ENCODE peak calls at places on chromosomes 6 and 20, in four cellular contexts. V is left lung, X is psoas muscle, S is activated B cell treated with CpG ODN at 0.5 μM for 24 hours. P is an unnamed sample.

GRCh38 chr20:51732454-51732791 is 35.8 kb downstream of the ATP9A start:
- DNase-seq in S (no peak), V (no peak), X (no peak), P (no peak)

GRCh38 chr20:13139459-13140150 is 81.5 kb upstream of the ISM1 start:
- DNase-seq in V (no peak), X (no peak), S (no peak), P (no peak)

GRCh38 chr6:158057213-158057987 is 75.7 kb downstream of the SYNJ2 start:
- DNase-seq in X (no peak), S (no peak), V (no peak), P (no peak)

GRCh38 chr6:161139304-161139765 is 134.5 kb downstream of the AGPAT4 start:
- DNase-seq in S (no peak), X (no peak), V (no peak), P (no peak)

GRCh38 chr6:36874016-36874442 is 574 bp downstream of the PPIL1 start:
- DNase-seq in S (no peak), X (no peak), V (no peak), P (no peak)

GRCh38 chr6:139164001-139164400 is 29.1 kb downstream of the HECA start:
- DNase-seq in V (no peak), S (no peak), X (no peak), P (no peak)

GRCh38 chr6:28648878-28649375 is 123.2 kb downstream of the GPX5 start:
- DNase-seq in V (no peak), X (no peak), S (no peak), P (no peak)

GRCh38 chr6:82691997-82692396 is 328.4 kb downstream of the TPBG start:
- DNase-seq in V (no peak), X (no peak), S (no peak), P (no peak)

GRCh38 chr6:170062904-170063220 is 228.0 kb downstream of the DLL1 start:
- DNase-seq in V (peak), S (no peak), X (no peak), P (no peak)

GRCh38 chr20:22308934-22309333 is 275.4 kb downstream of the FOXA2 start:
- DNase-seq in S (no peak), X (no peak), V (no peak), P (no peak)

GRCh38 chr6:88006559-88006958 is 41.1 kb upstream of the SPACA1 start:
- DNase-seq in V (no peak), X (no peak), S (no peak), P (no peak)

GRCh38 chr6:28765978-28766351 is 157.8 kb downstream of the TRIM27 start:
- DNase-seq in X (no peak), S (no peak), V (no peak), P (no peak)

GRCh38 chr6:6972456-6972855 is 135.3 kb upstream of the RREB1 start:
- DNase-seq in X (no peak), S (no peak), V (no peak), P (no peak)

GRCh38 chr6:160069459-160069858 is 52.2 kb upstream of the SLC22A1 start:
- DNase-seq in S (no peak), V (no peak), X (no peak), P (no peak)

GRCh38 chr6:160073272-160073671 is 48.3 kb upstream of the SLC22A1 start:
- DNase-seq in S (no peak), X (no peak), V (no peak), P (no peak)

GRCh38 chr6:160070831-160071230 is 50.8 kb upstream of the SLC22A1 start:
- DNase-seq in V (no peak), X (no peak), S (no peak), P (no peak)

GRCh38 chr6:160070427-160070826 is 51.2 kb upstream of the SLC22A1 start:
- DNase-seq in X (no peak), S (no peak), V (no peak), P (no peak)

GRCh38 chr6:160071805-160072687 is 49.6 kb upstream of the SLC22A1 start:
- DNase-seq in X (no peak), S (no peak), V (no peak), P (no peak)
- TF ChIP-seq CTCF in X (no peak), S (no peak), V (no peak), P (no peak)

DNA sequence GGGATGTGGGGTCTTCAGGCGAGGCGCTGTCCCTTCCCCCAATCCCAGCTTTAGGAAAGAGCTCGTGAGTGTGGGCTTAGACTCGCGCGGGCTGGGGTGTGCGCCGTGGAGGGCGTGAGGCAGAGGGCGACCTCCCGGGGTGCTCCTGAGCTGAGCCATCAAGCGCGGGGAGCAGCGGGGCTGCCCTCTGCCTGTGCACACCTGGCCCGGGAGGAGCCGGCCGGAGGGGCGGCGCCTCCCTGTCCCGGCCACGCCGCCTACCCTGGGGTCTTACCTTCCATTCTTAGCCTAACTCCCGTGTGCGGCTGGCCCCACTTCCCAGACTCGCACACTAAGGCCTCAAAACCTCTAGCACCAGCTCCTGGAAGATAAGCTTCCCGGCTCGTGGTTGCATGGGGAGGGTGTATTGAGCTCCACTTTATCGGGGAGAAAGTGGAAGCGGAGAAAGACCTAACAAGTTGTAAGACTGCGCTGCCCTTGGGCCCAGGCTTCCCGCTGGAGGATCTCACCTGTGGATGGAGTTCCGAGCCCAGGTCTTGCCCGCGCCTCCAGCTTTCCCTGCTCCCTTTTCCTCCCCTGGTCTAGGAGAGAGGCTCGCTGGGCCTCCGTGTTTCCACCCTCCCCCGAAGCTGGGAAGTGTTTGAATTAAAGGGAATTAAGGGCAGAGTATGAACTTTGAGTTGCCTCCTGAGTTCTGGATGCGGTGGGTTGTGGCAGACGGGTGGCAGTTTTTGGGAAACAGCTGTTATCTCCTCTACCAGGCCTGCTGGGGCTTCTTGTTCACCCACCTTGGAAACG is 1.2 kb downstream of the DNMT3B start:
- DNase-seq in V (no peak), X (no peak), S (peak), P (no peak)
- TF ChIP-seq CTCF in V (no peak), X (no peak), S (no peak), P (no peak)

GRCh38 chr20:35453647-35454046 is 1.8 kb upstream of the CEP250 start:
- DNase-seq in S (no peak), V (no peak), X (peak), P (no peak)

GRCh38 chr20:35454881-35455609 is at the start of gene CEP250:
- DNase-seq in S (peak), X (peak), V (peak), P (peak)

GRCh38 chr20:35448788-35449373 is 6.5 kb upstream of the CEP250 start:
- DNase-seq in S (no peak), V (no peak), X (no peak), P (no peak)

GRCh38 chr20:35447082-35447789 is 8.2 kb upstream of the CEP250 start:
- DNase-seq in S (peak), X (peak), V (peak), P (peak)

DNA sequence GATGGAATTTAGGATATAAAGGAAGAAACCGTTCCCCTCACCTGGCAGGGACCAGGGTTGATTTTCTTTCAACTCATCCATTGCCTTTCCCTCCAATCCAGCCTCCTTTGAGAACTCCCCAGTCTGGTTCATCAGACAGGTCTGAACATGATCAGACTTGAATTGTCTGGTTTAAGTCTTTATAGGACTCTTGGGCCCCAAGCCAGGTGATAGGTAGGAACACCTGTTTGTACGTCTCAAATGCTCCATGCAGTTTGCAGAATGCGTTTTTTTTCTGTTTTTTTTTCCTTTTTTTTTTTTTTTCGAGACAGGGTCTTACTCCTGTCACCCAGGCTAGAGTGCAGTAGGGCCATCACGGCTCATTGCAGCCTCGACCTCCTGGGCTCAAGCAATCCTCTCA is 4.1 kb upstream of the CEP250 start:
- DNase-seq in S (no peak), X (no peak), V (no peak), P (no peak)
- TF ChIP-seq CTCF in S (no peak), X (no peak), V (no peak), P (no peak)

GRCh38 chr20:44696315-44696714 is 18.9 kb upstream of the CCN5 start:
- DNase-seq in V (no peak), S (no peak), X (no peak), P (no peak)
- TF ChIP-seq CTCF in V (no peak), S (no peak), X (no peak), P (no peak)

GRCh38 chr20:17887331-17888030 is 81.1 kb downstream of the SNX5 start:
- DNase-seq in X (no peak), V (peak), S (no peak), P (no peak)

GRCh38 chr20:17890330-17890729 is 78.3 kb downstream of the SNX5 start:
- DNase-seq in V (no peak), X (no peak), S (no peak), P (no peak)

GRCh38 chr20:17888044-17888443 is 80.5 kb downstream of the SNX5 start:
- DNase-seq in S (no peak), X (no peak), V (no peak), P (no peak)

GRCh38 chr20:17885544-17885943 is 83.0 kb downstream of the SNX5 start:
- DNase-seq in V (no peak), X (no peak), S (no peak), P (no peak)

DNA sequence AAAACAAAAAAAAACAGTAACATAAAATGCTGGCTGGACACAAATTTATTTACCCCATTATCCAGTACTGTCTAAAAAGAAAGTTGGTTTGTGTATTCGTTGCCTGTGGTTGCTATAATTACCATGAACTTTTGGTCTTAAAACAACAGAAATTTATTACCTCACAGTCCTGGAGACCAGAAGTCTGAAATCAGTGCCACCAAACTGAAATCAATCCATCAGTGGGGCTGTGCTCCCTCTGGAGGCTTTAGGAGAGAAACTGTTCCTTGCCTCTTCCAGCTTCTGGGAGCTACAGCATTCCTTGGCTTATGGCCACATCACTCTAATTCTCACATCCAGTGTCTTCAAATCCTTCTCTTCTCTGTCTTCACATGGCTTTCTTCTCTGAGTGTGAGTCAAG is 79.4 kb downstream of the SNX5 start:
- DNase-seq in X (no peak), S (no peak), V (no peak), P (no peak)
- TF ChIP-seq CTCF in X (no peak), S (no peak), V (no peak), P (no peak)

GRCh38 chr6:128487055-128487454 is 33.3 kb downstream of the PTPRK start:
- DNase-seq in V (no peak), S (no peak), X (no peak), P (no peak)
- TF ChIP-seq CTCF in V (no peak), S (no peak), X (no peak), P (no peak)

DNA sequence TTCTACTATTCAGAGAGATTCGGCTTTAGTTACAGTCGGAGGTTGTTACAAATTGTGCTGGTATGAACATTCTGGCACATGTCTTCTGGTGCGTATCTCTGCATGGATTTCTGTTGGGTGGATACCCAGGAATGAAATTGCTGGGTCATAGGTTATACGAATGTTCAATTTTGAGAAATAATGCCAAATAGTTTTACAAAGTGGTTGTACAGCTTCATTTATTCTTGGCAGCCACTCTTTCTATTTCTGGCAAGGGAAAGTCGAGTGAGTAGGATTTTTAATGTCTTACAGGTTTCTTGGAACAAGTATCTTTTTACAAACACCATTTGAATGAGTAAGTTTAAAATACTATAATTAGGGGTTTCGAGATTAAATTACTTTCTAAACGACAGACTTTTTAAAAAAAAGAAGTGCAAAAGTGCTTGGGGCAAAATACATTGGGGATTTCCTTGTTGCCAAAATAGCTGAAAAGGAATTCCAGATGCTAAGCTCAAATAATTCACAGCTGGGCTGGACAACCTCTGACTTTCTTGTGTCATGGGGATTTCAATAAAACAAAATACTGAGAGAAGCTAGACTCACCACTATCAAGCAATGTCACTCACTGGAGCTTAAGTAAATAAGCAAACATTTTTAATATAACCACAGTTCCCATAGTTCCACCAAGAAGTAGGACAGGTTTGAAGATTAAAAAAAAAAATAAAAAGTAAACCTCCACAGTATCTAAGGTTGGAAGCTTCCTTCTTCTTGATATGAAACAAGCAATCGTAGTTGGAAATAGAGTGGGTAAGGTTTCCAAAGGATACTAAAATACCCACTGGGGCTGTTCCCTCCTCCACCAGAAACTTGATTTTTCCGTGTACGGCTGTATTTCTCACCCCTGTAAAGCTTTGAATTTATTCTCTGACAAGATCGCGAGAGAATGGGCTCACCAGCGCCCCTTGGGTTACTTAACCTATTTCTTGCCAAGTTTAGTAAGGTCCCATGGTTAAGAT is 21.6 kb upstream of the GFOD1 start:
- DNase-seq in V (no peak), X (no peak), S (no peak), P (no peak)
- TF ChIP-seq CTCF in V (no peak), X (no peak), S (no peak), P (no peak)

GRCh38 chr6:130148181-130148580 is 74.6 kb downstream of the SAMD3 start:
- DNase-seq in S (no peak), X (no peak), V (no peak), P (no peak)
- TF ChIP-seq CTCF in S (no peak), X (no peak), V (no peak), P (no peak)

GRCh38 chr6:42460892-42461291 is 9.2 kb upstream of the TRERF1 start:
- DNase-seq in X (no peak), S (no peak), V (no peak), P (no peak)

GRCh38 chr6:42462474-42462972 is 10.8 kb upstream of the TRERF1 start:
- DNase-seq in S (no peak), X (no peak), V (no peak), P (no peak)

GRCh38 chr6:42454428-42454791 is 2.7 kb upstream of the TRERF1 start:
- DNase-seq in S (no peak), V (peak), X (peak), P (no peak)

DNA sequence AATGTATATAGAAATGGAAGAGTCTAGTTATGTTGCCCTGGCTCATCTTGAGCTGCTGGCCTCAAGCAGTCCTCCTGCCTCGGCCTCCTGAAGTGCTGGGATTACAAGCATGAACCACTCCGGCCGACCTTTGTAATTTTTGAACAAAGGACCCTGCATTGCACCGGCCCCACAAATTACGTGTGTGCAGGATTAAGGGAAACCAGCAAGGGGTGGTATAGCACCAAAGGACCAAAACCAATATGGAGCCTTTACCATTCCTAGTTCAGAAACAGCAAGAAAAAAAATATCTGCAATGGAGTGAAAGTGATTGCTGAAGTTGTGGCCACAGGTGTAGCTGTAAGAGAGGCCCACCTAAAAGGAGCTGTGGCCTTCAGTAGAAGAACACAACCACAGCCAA is 8.2 kb upstream of the TRERF1 start:
- DNase-seq in S (no peak), X (no peak), V (no peak), P (no peak)
- TF ChIP-seq CTCF in S (no peak), X (no peak), V (no peak), P (no peak)

DNA sequence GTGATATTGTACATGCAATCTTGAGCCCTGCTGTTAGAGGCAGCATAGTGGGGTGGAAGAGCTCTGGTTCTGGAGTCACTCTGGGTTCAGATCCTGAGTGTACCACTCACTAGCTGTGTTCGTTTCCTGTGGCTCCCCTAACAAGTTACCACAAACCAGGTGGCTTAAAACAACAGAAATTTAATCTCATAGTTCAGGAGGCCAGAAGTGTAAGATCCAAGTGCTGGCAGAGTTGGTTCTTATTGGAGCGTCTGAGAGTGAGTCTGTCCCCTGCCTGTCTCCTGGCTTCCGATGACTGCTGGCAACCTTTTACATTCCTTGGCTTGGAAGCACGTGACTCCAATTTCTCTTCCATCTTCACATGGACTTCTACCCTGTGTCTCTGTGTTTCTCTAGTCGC is 115.6 kb downstream of the MAP3K7 start:
- DNase-seq in V (no peak), X (no peak), S (no peak), P (no peak)
- TF ChIP-seq CTCF in V (no peak), X (no peak), S (no peak), P (no peak)

P was measured in mesothelial cell of epicardium.